ENCODE peak calls at places on chromosomes 2 and 18, in nine cellular contexts. R is iPS DF 6.9; M is naive thymus-derived CD4-positive, alpha-beta T cell; Z is heart left ventricle; H is GM23248; S is psoas muscle; G is Caco-2; J is body of pancreas; K is AG04450. X is an unnamed sample.

GRCh38 chr2:239949079-239949478 is 76.1 kb downstream of the NDUFA10 start:
- DNase-seq in Z (no peak), J (no peak), M (no peak), H (no peak), K (no peak), S (no peak), R (no peak), G (no peak), X (no peak)

GRCh38 chr2:65835975-65836549 is 403.7 kb upstream of the SPRED2 start:
- DNase-seq in Z (no peak), K (no peak), M (no peak), R (no peak), H (no peak), J (no peak), S (no peak), G (no peak), X (no peak)

GRCh38 chr2:231058761-231059550 is 2.3 kb downstream of the PSMD1 start:
- DNase-seq in S (no peak), G (no peak), R (no peak), K (no peak), J (no peak), Z (no peak), H (peak; percentile 71), M (no peak), X (no peak)

GRCh38 chr2:196587061-196587460 is 52.5 kb upstream of the CCDC150 start:
- DNase-seq in G (no peak), R (no peak), S (no peak), K (no peak), Z (no peak), M (no peak), H (no peak), J (no peak), X (no peak)

GRCh38 chr2:64762301-64762997 is 108.7 kb upstream of the SERTAD2 start:
- DNase-seq in J (no peak), R (no peak), K (no peak), H (no peak), G (no peak), Z (no peak), M (no peak), S (no peak), X (no peak)

GRCh38 chr2:99810241-99810640 is 320.4 kb upstream of the REV1 start:
- DNase-seq in M (no peak), H (no peak), Z (no peak), S (no peak), G (peak; percentile 15), J (no peak), R (no peak), K (no peak), X (no peak)

GRCh38 chr2:70469435-70469834 is 84.2 kb downstream of the TGFA start:
- DNase-seq in H (no peak), J (no peak), R (no peak), S (no peak), M (no peak), G (peak; percentile 15), Z (no peak), K (no peak), X (no peak)

GRCh38 chr2:98647636-98648035 is 39.2 kb downstream of the UNC50 start:
- DNase-seq in J (no peak), G (no peak), M (no peak), R (no peak), Z (no peak), S (no peak), K (no peak), H (peak; percentile 55), X (no peak)

GRCh38 chr18:79927597-79928562 is 23.6 kb downstream of the SLC66A2 start:
- DNase-seq in J (peak; percentile 13), K (no peak), G (no peak), S (no peak), H (no peak), Z (peak; percentile 13), R (no peak), M (no peak), X (peak; percentile 13)

GRCh38 chr2:88212251-88212790 is 42.2 kb downstream of the THNSL2 start:
- DNase-seq in G (peak; percentile 50), M (no peak), H (peak; percentile 46), R (no peak), S (no peak), J (no peak), Z (no peak), K (no peak), X (no peak)

GRCh38 chr2:145777297-145777696 is 1257.4 kb upstream of the ZEB2 start:
- DNase-seq in R (no peak), H (peak; percentile 50), J (no peak), S (no peak), Z (no peak), G (no peak), M (no peak), K (no peak), X (no peak)

GRCh38 chr2:55490554-55490953 is 29.0 kb upstream of the CFAP36 start:
- DNase-seq in J (peak; percentile 65), R (no peak), H (peak; percentile 52), K (peak; percentile 61), M (no peak), Z (peak; percentile 73), G (no peak), S (peak; percentile 49), X (peak; percentile 42)

GRCh38 chr2:64525323-64525625 is 1.1 kb downstream of the AFTPH start:
- DNase-seq in H (peak; percentile 68), R (no peak), M (peak; percentile 64), K (no peak), Z (no peak), S (no peak), G (no peak), J (no peak), X (no peak)

GRCh38 chr2:66539452-66539851 is 104.5 kb downstream of the MEIS1 start:
- DNase-seq in K (peak; percentile 75), G (no peak), M (no peak), H (peak; percentile 68), Z (no peak), J (peak; percentile 42), R (no peak), S (no peak), X (no peak)

GRCh38 chr2:86249843-86250402 is 50.7 kb downstream of the MRPL35 start:
- DNase-seq in H (peak; percentile 29), Z (no peak), G (peak; percentile 23), K (no peak), J (peak; percentile 25), M (no peak), R (no peak), S (no peak), X (no peak)

GRCh38 chr2:146917430-146918037 is 927.3 kb upstream of the ACVR2A start:
- DNase-seq in Z (no peak), J (no peak), S (no peak), M (no peak), H (peak; percentile 22), R (no peak), K (no peak), G (no peak), X (no peak)

GRCh38 chr2:23231865-23232264 is 153.1 kb upstream of the KLHL29 start:
- DNase-seq in K (no peak), S (no peak), Z (no peak), G (no peak), R (no peak), J (no peak), M (no peak), H (no peak), X (no peak)
- H3K27me3 ChIP-seq in K (no peaks in the 10 kb centered on the region), S (no peaks in the 10 kb centered on the region), Z (no peaks in the 10 kb centered on the region), G (no peaks in the 10 kb centered on the region), R (no peaks in the 10 kb centered on the region), J (no peaks in the 10 kb centered on the region), M (no peaks in the 10 kb centered on the region), H (peaks cover 3% of the 10 kb centered on the region), X (no peaks in the 10 kb centered on the region)

DNA sequence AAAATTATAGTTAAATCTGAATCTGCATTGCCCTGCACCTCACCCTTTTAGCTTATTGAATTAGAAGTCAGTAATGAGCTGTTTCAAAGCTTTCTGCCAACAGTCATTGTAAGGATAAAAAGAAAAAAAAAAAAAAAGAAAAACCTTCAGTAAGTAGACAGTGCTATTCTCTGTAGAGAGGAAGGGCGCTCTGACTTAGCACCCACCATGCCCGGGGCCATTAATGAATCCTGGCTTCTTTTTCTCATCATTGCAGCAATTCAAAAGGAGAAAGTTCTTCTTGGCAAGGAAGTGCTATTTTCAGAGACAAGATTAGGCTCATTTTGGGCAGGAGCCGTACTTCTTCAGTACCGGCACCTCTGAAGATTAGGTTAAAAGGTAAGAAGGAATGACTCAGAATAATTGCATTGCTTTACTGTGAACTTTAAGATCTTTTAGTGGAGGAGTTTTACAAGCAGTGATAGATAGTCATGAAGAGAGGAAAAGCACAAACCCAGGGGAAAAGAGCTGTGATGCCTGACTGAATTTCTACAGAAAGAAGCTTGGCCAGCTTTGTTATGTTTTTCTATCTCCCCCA is 2041.2 kb upstream of the PIK3C3 start:
- DNase-seq in Z (no peak), K (no peak), S (no peak), J (no peak), M (no peak), R (no peak), H (no peak), G (no peak), X (no peak)
- H3K9me3 ChIP-seq in Z (no peaks in the 10 kb centered on the region), K (no peaks in the 10 kb centered on the region), S (no peaks in the 10 kb centered on the region), J (no peaks in the 10 kb centered on the region), M (no peaks in the 10 kb centered on the region), R (no peaks in the 10 kb centered on the region), H (no peaks in the 10 kb centered on the region), G (no peaks in the 10 kb centered on the region), X (no peaks in the 10 kb centered on the region)

DNA sequence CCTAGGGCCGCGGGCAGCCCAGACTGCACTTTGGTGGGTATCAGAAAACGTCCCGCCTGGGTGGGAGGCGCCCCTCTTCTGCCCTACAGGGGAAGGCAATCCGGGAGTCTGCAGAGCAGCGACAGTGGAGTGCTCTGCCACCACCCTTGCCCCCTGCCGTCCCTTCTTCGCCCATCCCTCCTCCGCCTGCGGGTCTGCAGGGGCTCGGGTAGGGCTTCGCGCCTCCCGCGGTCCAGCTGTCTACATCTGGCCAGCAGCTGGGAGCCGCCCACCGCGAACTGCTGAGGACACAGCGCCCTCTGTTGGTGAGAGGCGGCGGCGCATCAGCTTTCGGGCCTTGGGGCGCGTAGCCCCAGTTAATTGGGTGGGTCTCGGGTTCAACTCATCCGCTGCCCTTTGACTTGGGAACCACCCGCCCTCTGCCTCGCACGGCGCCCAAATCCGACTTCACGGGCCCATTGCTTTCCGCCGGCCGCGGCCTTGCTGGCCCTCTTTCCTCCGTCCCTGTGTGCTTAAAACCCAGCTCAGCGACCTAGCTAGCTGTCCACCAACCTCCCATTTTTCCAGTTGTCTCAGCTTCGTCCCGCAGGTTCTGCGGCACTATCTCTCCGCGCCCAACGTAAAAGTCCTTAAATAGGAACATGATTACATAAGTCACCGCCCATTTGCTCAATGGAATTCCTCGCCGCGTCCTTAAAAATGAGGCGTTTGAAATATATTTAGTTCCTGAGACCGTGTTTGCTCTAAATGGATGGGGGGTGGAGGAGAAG is 17.6 kb downstream of the WNT10A start:
- DNase-seq in M (peak; percentile 58), H (peak; percentile 78), Z (peak; percentile 82), R (no peak), G (peak; percentile 90), S (peak; percentile 69), J (peak; percentile 75), K (no peak), X (peak; percentile 86)
- H3K27me3 ChIP-seq in M (peaks cover 3% of the 10 kb centered on the region), H (peaks cover 55% of the 10 kb centered on the region), Z (peaks cover 86% of the 10 kb centered on the region), R (peaks cover 58% of the 10 kb centered on the region), G (no peaks in the 10 kb centered on the region), S (peaks cover 26% of the 10 kb centered on the region), J (peaks cover 33% of the 10 kb centered on the region), K (peaks cover 81% of the 10 kb centered on the region), X (no peaks in the 10 kb centered on the region)

DNA sequence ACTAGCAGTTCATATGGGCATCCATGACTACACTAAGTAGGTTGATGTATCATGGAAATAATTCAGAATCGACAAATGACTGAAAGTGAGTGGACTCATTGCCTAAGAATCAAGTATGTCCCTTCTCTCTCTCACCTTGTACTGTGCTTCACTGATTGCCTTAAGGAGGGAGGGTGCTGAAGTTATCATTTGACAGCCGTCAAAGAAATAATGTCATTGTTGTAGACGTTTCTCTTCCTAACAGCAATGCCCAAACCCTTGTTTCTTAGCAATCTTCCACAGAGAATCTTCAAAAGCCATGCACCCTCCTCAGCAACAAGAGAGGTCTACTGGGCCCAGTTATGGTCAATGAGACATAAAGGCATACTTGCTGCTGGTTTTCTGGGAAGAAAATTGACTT is 785.0 kb downstream of the SUCLG1 start:
- DNase-seq in K (no peak), J (no peak), R (no peak), G (no peak), S (no peak), Z (no peak), H (no peak), M (no peak), X (no peak)
- H3K9me3 ChIP-seq in K (no peaks in the 10 kb centered on the region), J (no peaks in the 10 kb centered on the region), R (no peaks in the 10 kb centered on the region), G (no peaks in the 10 kb centered on the region), S (no peaks in the 10 kb centered on the region), Z (no peaks in the 10 kb centered on the region), H (no peaks in the 10 kb centered on the region), M (no peaks in the 10 kb centered on the region), X (no peaks in the 10 kb centered on the region)

X was measured in testis.